ENCODE peak calls at places on chromosomes 11 and 22, in six cellular contexts. P is endodermal cell, A is Karpas-422, T is adipocyte, S is fibroblast of lung, H is GM23248. C is an unnamed sample.

GRCh38 chr11:103530257-103530656 is 421.0 kb downstream of the DYNC2H1 start:
- DNase-seq in H (peak; percentile 70), P (no peak), A (no peak), S (peak; percentile 54), T (no peak), C (no peak)

GRCh38 chr22:17283423-17283822 is 64.2 kb upstream of the ADA2 start:
- DNase-seq in A (no peak), H (no peak), P (peak; percentile 68), S (no peak), T (no peak), C (no peak)

GRCh38 chr11:71329731-71330130 is 77.4 kb upstream of the SHANK2 start:
- DNase-seq in P (no peak), A (no peak), T (no peak), H (no peak), S (no peak), C (no peak)

GRCh38 chr11:61354208-61354607 is 7.5 kb downstream of the CYB561A3 start:
- DNase-seq in H (no peak), T (no peak), S (no peak), A (no peak), P (no peak), C (no peak)

GRCh38 chr11:111797145-111797581 is 31.0 kb upstream of the PPP2R1B start:
- DNase-seq in H (peak; percentile 87), S (peak; percentile 41), T (peak; percentile 30), A (peak; percentile 100), P (no peak), C (peak; percentile 49)

GRCh38 chr11:104803770-104804169 is 94.5 kb downstream of the CASP12 start:
- DNase-seq in P (no peak), S (no peak), H (no peak), T (no peak), A (no peak), C (no peak)

GRCh38 chr11:65486570-65487466 is 12.0 kb upstream of the MALAT1 start:
- DNase-seq in A (no peak), H (no peak), P (no peak), T (no peak), S (no peak), C (no peak)

GRCh38 chr11:46603704-46604308 is 10.0 kb upstream of the AMBRA1 start:
- DNase-seq in S (no peak), T (no peak), H (no peak), A (peak; percentile 56), P (no peak), C (no peak)

GRCh38 chr11:125578783-125579182 is 9.5 kb downstream of the EI24 start:
- DNase-seq in A (no peak), S (no peak), P (no peak), H (no peak), T (no peak), C (no peak)
- H3K4me3 ChIP-seq in A (no peak overlapping the region), S (no peak overlapping the region), P (no peak overlapping the region), H (no peak overlapping the region), T (no peak overlapping the region), C (no peak overlapping the region)

GRCh38 chr11:130650456-130651068 is 202.1 kb downstream of the ADAMTS15 start:
- DNase-seq in S (peak; percentile 47), P (no peak), T (no peak), H (peak; percentile 74), A (no peak), C (no peak)

GRCh38 chr11:130651266-130651855 is 202.9 kb downstream of the ADAMTS15 start:
- DNase-seq in A (no peak), H (no peak), T (no peak), P (no peak), S (no peak), C (no peak)

GRCh38 chr11:130647371-130647770 is 198.9 kb downstream of the ADAMTS15 start:
- DNase-seq in H (no peak), A (no peak), P (no peak), T (no peak), S (no peak), C (no peak)

GRCh38 chr11:130648601-130649000 is 200.2 kb downstream of the ADAMTS15 start:
- DNase-seq in H (no peak), S (no peak), P (peak; percentile 33), A (no peak), T (no peak), C (no peak)

GRCh38 chr11:130649749-130650275 is 201.4 kb downstream of the ADAMTS15 start:
- DNase-seq in S (no peak), T (no peak), H (no peak), P (no peak), A (no peak), C (no peak)
- H3K4me3 ChIP-seq in S (no peak overlapping the region), T (no peak overlapping the region), H (no peak overlapping the region), P (no peak overlapping the region), A (no peak overlapping the region), C (no peak overlapping the region)

DNA sequence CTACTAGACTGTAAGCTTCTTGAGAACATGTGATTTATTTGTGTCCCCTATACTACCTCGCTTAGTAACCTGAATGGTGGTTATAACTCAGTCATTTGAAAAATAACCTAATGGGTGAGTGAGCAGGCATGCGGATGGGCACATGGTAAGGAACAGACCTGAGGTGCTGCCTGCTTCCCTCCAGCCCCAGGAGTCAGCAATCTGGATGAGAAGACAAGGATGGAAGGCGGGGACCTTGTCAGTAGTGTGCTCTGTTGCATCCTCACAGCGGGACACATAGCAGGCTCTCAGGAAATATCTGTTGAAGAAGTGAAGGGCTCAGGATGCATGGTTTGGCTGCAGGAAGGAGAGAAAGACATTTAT is 108.6 kb downstream of the ZBTB16 start:
- DNase-seq in H (no peak), T (no peak), A (no peak), S (no peak), P (no peak), C (no peak)
- H3K4me3 ChIP-seq in H (no peak overlapping the region), T (no peak overlapping the region), A (no peak overlapping the region), S (no peak overlapping the region), P (no peak overlapping the region), C (no peak overlapping the region)

GRCh38 chr11:29963068-29963467 is 53.8 kb downstream of the KCNA4 start:
- DNase-seq in H (no peak), A (no peak), P (no peak), T (no peak), S (no peak), C (no peak)
- H3K4me3 ChIP-seq in H (no peak overlapping the region), A (no peak overlapping the region), P (no peak overlapping the region), T (no peak overlapping the region), S (no peak overlapping the region), C (no peak overlapping the region)

GRCh38 chr22:49993649-49994360 is 18.8 kb downstream of the IL17REL start:
- DNase-seq in P (no peak), H (no peak), A (no peak), T (no peak), S (no peak), C (no peak)

GRCh38 chr22:49992921-49993648 is 19.5 kb downstream of the IL17REL start:
- DNase-seq in S (peak; percentile 23), A (peak; percentile 83), T (peak; percentile 74), P (peak; percentile 87), H (peak; percentile 74), C (peak; percentile 58)

GRCh38 chr22:49994361-49995058 is 18.1 kb downstream of the IL17REL start:
- DNase-seq in P (no peak), A (no peak), H (no peak), S (no peak), T (no peak), C (no peak)

GRCh38 chr22:49991167-49991566 is 21.4 kb downstream of the IL17REL start:
- DNase-seq in H (no peak), T (no peak), S (no peak), P (no peak), A (no peak), C (no peak)

DNA sequence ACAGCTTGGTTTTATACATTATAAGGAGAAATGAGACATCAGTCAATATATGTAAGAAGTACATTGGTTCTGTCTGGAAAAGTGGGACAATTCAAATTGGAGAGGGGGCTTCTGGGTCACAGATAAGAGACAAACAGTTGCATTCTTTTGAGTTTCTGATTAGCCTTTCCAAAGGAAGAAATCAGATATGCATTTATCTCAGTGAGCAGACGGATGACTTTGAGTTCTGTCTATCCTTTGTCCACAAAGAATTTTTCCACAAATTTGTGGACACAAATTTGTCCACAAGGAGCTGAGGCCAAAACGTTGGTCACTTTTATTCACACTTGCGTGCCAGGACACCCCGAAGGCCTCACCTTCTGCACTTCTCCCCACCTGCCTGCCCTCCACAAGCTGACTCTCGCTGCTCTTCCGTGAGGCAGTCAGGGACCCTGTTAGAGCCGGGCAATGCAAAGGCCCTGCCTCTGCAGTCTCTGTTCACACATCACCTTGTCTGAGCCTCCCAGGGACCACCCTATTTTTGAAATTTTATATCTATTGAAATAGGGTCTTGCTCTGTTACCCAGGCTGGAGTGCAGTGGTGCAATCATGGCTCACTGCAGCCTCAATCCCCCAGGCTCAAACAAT is 20.5 kb downstream of the IL17REL start:
- DNase-seq in H (no peak), P (no peak), T (no peak), S (no peak), A (no peak), C (no peak)
- H3K4me3 ChIP-seq in H (no peak overlapping the region), P (no peak overlapping the region), T (no peak overlapping the region), S (no peak overlapping the region), A (no peak overlapping the region), C (no peak overlapping the region)

DNA sequence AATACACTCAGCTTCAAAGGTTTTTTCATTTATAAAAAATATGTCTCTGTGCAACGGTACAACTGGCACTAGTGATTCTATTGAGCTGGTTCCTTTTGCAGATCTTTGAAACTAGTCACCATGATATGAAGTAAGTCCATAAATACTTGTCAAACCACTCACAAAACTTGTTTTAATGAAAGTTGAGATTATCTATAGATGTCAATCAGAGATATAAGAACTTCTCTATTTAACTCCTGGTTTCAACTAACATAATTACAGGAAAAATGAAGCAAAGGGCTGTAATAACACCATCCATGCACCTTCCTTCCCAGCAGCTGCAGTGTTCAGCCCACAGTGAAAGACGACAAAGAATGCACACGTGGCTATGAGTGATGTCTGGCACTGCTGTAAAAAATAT is 44.7 kb downstream of the TMEM123 start:
- DNase-seq in H (no peak), P (no peak), T (no peak), A (no peak), S (no peak), C (no peak)
- H3K4me3 ChIP-seq in H (no peak overlapping the region), P (no peak overlapping the region), T (no peak overlapping the region), A (no peak overlapping the region), S (no peak overlapping the region), C (no peak overlapping the region)

GRCh38 chr22:47367993-47368945 is 605.8 kb downstream of the TBC1D22A start:
- DNase-seq in T (no peak), H (no peak), A (no peak), S (no peak), P (peak; percentile 14), C (no peak)

GRCh38 chr22:47369431-47370015 is 607.1 kb downstream of the TBC1D22A start:
- DNase-seq in P (peak; percentile 2), H (no peak), A (no peak), S (no peak), T (no peak), C (no peak)

GRCh38 chr22:47367107-47367690 is 604.7 kb downstream of the TBC1D22A start:
- DNase-seq in S (no peak), A (no peak), T (no peak), P (peak; percentile 2), H (no peak), C (no peak)

GRCh38 chr22:47370448-47371262 is 608.2 kb downstream of the TBC1D22A start:
- DNase-seq in P (peak; percentile 17), H (no peak), A (no peak), T (no peak), S (no peak), C (no peak)

DNA sequence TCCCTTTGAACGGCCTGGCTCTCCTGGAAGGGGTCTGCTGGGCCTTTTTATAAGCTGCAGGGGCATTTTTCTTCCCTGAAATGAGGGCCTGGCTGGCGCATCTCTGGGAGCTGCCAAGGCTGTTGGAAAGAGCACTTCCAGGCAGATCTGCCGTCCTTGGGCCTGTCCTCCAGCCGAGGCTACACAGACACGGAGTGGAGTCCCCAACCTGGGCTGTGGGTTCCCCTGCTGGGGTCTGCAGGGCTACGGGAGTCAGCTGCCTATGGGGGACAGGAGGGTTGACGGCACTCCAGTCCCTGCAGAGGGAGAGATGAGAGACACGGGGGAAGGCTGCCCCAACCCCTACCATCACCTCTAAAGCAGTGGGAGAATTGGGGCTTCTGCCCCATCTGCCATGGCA is 606.6 kb downstream of the TBC1D22A start:
- DNase-seq in S (no peak), A (no peak), T (no peak), H (no peak), P (no peak), C (no peak)
- H3K4me3 ChIP-seq in S (no peak overlapping the region), A (no peak overlapping the region), T (no peak overlapping the region), H (no peak overlapping the region), P (no peak overlapping the region), C (no peak overlapping the region)